ENCODE peak calls at places on chromosome 19, in four cellular contexts. One of them, this sample, is unnamed.

GRCh38 chr19:11261902-11262839 is at the start of gene DOCK6:
- DNase-seq in HepG2: no peak
- DNase-seq in H1: peak
- DNase-seq in K562: peak
- DNase-seq in this sample: no peak

GRCh38 chr19:58002384-58003152 is at the start of gene ZNF606:
- DNase-seq in HepG2: peak
- DNase-seq in K562: peak
- DNase-seq in H1: peak
- DNase-seq in this sample: no peak

GRCh38 chr19:18086590-18087138 is at the start of gene IL12RB1:
- DNase-seq in K562: no peak
- DNase-seq in H1: no peak
- DNase-seq in HepG2: no peak
- DNase-seq in this sample: no peak

GRCh38 chr19:57465680-57466381 is 8.9 kb upstream of the VN1R1 start:
- DNase-seq in H1: peak
- DNase-seq in K562: peak
- DNase-seq in HepG2: peak
- DNase-seq in this sample: peak

GRCh38 chr19:18961767-18962423 is 20.9 kb upstream of the HOMER3 start:
- DNase-seq in K562: no peak
- DNase-seq in HepG2: peak
- DNase-seq in H1: peak
- DNase-seq in this sample: no peak

GRCh38 chr19:19429361-19429760 is 23.9 kb downstream of the GATAD2A start:
- DNase-seq in HepG2: no peak
- DNase-seq in H1: no peak
- DNase-seq in K562: no peak
- DNase-seq in this sample: no peak

GRCh38 chr19:48415395-48415794 is 21.9 kb downstream of the GRIN2D start:
- DNase-seq in H1: peak
- DNase-seq in HepG2: peak
- DNase-seq in K562: peak
- DNase-seq in this sample: peak

GRCh38 chr19:40403262-40403984 is 9.8 kb downstream of the PRX start:
- DNase-seq in K562: peak
- DNase-seq in H1: peak
- DNase-seq in HepG2: peak
- DNase-seq in this sample: peak

GRCh38 chr19:52695996-52696395 is 38.8 kb downstream of the ZNF611 start:
- DNase-seq in H1: no peak
- DNase-seq in HepG2: no peak
- DNase-seq in K562: no peak
- DNase-seq in this sample: no peak

GRCh38 chr19:48992571-48993174 is 436 bp downstream of the GYS1 start:
- DNase-seq in K562: no peak
- DNase-seq in H1: peak
- DNase-seq in HepG2: no peak
- DNase-seq in this sample: no peak

GRCh38 chr19:19485998-19486290 is 29.4 kb downstream of the TSSK6 start:
- DNase-seq in K562: no peak
- DNase-seq in HepG2: no peak
- DNase-seq in H1: no peak
- DNase-seq in this sample: no peak

GRCh38 chr19:5824791-5825577 is 14.5 kb downstream of the FUT6 start:
- DNase-seq in HepG2: no peak
- DNase-seq in K562: no peak
- DNase-seq in H1: no peak
- DNase-seq in this sample: no peak

GRCh38 chr19:10112895-10113591 is 1.6 kb downstream of the P2RY11 start:
- DNase-seq in HepG2: peak
- DNase-seq in K562: peak
- DNase-seq in H1: peak
- DNase-seq in this sample: no peak

GRCh38 chr19:40143612-40144011 is 47.6 kb upstream of the MAP3K10 start:
- DNase-seq in H1: no peak
- DNase-seq in HepG2: no peak
- DNase-seq in K562: no peak
- DNase-seq in this sample: no peak

GRCh38 chr19:10692673-10693264 is 8.5 kb upstream of the QTRT1 start:
- DNase-seq in HepG2: no peak
- DNase-seq in K562: no peak
- DNase-seq in H1: no peak
- DNase-seq in this sample: no peak

GRCh38 chr19:24000656-24001055 is 86.0 kb downstream of the ZNF726 start:
- DNase-seq in HepG2: no peak
- DNase-seq in K562: no peak
- DNase-seq in H1: no peak
- DNase-seq in this sample: no peak

DNA sequence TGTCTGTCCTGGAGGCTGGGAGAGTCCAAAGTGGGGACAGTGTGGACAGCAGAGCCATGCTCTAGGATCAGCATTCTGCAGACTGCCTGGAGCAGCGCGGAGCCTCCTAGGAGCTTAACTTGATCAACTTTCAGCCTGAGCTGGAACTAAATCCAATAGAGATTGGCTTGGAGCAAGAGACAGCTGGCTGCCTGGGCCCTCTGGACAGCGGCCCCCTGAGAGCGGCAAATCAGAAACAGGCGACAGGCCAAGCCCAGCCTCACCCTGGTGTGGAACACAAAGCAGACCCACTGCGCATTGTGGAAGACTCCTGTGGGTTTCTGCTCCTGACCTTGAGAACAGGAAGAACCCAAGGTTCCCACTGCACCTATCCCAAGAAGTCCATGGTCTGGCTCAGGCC is 462.2 kb downstream of the TSHZ3 start:
- DNase-seq in HepG2: no peak
- DNase-seq in K562: no peak
- DNase-seq in H1: no peak
- DNase-seq in this sample: no peak
- TF ChIP-seq POLR2A in HepG2: no peak
- TF ChIP-seq POLR2A in K562: no peak
- TF ChIP-seq POLR2A in H1: no peak
- TF ChIP-seq POLR2A in this sample: no peak

GRCh38 chr19:351976-352625 is 7.5 kb upstream of the MIER2 start:
- DNase-seq in HepG2: no peak
- DNase-seq in K562: no peak
- DNase-seq in H1: no peak
- DNase-seq in this sample: no peak
- TF ChIP-seq FOSL1 in HepG2: no peak
- TF ChIP-seq FOSL1 in K562: peak
- TF ChIP-seq FOSL1 in H1: no peak
- TF ChIP-seq FOSL1 in this sample: no peak

GRCh38 chr19:41755328-41755913 is at the start of gene CEACAM6:
- DNase-seq in K562: no peak
- DNase-seq in H1: no peak
- DNase-seq in HepG2: no peak
- DNase-seq in this sample: no peak

GRCh38 chr19:41754596-41754995 is 734 bp upstream of the CEACAM6 start:
- DNase-seq in H1: no peak
- DNase-seq in K562: no peak
- DNase-seq in HepG2: no peak
- DNase-seq in this sample: no peak

GRCh38 chr19:41748012-41748411 is 7.3 kb upstream of the CEACAM6 start:
- DNase-seq in HepG2: no peak
- DNase-seq in H1: no peak
- DNase-seq in K562: no peak
- DNase-seq in this sample: no peak

GRCh38 chr19:41753936-41754529 is 1.3 kb upstream of the CEACAM6 start:
- DNase-seq in H1: peak
- DNase-seq in K562: peak
- DNase-seq in HepG2: peak
- DNase-seq in this sample: peak

GRCh38 chr19:41753159-41753558 is 2.2 kb upstream of the CEACAM6 start:
- DNase-seq in HepG2: peak
- DNase-seq in H1: peak
- DNase-seq in K562: peak
- DNase-seq in this sample: peak
- TF ChIP-seq SRF in HepG2: no peak
- TF ChIP-seq SRF in H1: no peak
- TF ChIP-seq SRF in K562: no peak
- TF ChIP-seq SRF in this sample: no peak

GRCh38 chr19:47047931-47048399 is 459 bp downstream of the TMEM160 start:
- DNase-seq in K562: peak
- DNase-seq in HepG2: peak
- DNase-seq in H1: peak
- DNase-seq in this sample: peak
- TF ChIP-seq POLR2A in K562: peak
- TF ChIP-seq POLR2A in HepG2: peak
- TF ChIP-seq POLR2A in H1: no peak
- TF ChIP-seq POLR2A in this sample: peak

DNA sequence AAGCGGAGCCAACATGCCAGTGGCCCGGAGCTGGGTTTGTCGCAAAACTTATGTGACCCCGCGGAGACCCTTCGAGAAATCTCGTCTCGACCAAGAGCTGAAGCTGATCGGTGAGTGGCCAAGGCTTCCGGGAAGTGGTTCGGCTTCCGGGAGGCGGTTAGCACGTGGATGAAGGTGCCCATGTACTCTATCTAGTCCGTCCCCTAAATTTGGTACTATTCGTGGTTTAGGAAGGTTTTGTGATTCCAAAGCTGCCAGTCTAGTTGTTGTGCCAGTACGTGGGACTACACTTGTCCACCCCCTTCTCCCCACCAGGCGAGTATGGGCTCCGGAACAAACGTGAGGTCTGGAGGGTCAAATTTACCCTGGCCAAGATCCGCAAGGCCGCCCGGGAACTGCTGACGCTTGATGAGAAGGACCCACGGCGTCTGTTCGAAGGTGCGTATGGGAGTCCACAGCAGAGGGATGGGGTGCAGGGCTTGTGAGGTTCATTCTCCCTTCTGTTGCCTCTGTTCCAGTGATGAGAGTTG is 579 bp downstream of the RPS9 start:
- DNase-seq in HepG2: no peak
- DNase-seq in H1: no peak
- DNase-seq in K562: no peak
- DNase-seq in this sample: no peak
- TF ChIP-seq FOSL1 in HepG2: no peak
- TF ChIP-seq FOSL1 in H1: no peak
- TF ChIP-seq FOSL1 in K562: no peak
- TF ChIP-seq FOSL1 in this sample: no peak

GRCh38 chr19:35879770-35880317 is 11.5 kb downstream of the APLP1 start:
- DNase-seq in HepG2: peak
- DNase-seq in H1: peak
- DNase-seq in K562: peak
- DNase-seq in this sample: peak

GRCh38 chr19:35885225-35885624 is 15.1 kb downstream of the NFKBID start:
- DNase-seq in HepG2: no peak
- DNase-seq in H1: no peak
- DNase-seq in K562: no peak
- DNase-seq in this sample: no peak

GRCh38 chr19:35883920-35884319 is 15.5 kb downstream of the APLP1 start:
- DNase-seq in H1: no peak
- DNase-seq in K562: no peak
- DNase-seq in HepG2: no peak
- DNase-seq in this sample: no peak

GRCh38 chr19:35879068-35879467 is 10.7 kb downstream of the APLP1 start:
- DNase-seq in H1: no peak
- DNase-seq in K562: no peak
- DNase-seq in HepG2: no peak
- DNase-seq in this sample: no peak

GRCh38 chr19:35882074-35882832 is 13.9 kb downstream of the APLP1 start:
- DNase-seq in HepG2: peak
- DNase-seq in H1: no peak
- DNase-seq in K562: peak
- DNase-seq in this sample: peak
- TF ChIP-seq SRF in HepG2: no peak
- TF ChIP-seq SRF in H1: no peak
- TF ChIP-seq SRF in K562: no peak
- TF ChIP-seq SRF in this sample: no peak

GRCh38 chr19:3469638-3470499 is 10.5 kb downstream of the SMIM24 start:
- DNase-seq in H1: no peak
- DNase-seq in K562: no peak
- DNase-seq in HepG2: no peak
- DNase-seq in this sample: no peak
- TF ChIP-seq POLR2A in H1: no peak
- TF ChIP-seq POLR2A in K562: peak
- TF ChIP-seq POLR2A in HepG2: no peak
- TF ChIP-seq POLR2A in this sample: no peak

DNA sequence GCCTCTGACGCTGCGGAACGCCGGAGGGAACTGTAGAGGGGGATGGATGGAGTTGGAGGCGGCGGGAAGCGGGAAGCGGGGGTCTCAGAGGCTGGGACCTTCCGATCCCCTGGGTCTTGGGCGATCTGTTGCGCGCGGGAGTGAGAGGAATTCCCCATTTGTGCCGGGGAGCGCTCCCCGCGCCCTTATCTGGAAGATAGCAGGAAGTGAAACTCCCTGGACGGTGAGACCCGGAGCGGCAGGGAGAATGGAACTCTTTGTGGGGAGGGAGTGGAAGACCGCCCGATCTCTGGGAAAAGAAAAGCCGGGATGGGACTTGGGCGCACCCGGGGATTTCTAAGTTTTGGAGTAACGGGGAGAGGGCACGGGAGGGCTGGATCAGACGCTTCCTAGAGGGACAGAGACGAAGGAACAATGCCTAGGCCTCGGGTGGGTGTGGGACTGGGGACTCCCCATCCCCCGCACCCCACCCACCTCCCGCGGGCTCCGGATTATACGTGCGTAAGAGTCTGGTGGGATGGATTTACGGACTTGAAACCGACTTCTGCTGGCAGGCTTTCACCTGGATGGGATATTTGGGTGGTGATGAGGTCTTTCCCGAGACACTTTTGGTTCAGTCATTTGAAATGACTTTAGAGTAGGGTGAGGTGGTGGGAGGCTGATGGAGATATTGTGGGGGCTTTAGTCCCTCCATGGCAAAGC is 495 bp downstream of the LSR start:
- DNase-seq in H1: no peak
- DNase-seq in HepG2: no peak
- DNase-seq in K562: peak
- DNase-seq in this sample: no peak
- TF ChIP-seq FOSL1 in H1: no peak
- TF ChIP-seq FOSL1 in HepG2: no peak
- TF ChIP-seq FOSL1 in K562: no peak
- TF ChIP-seq FOSL1 in this sample: no peak